ENCODE peak calls at places on chromosomes 16 and 17, in five cellular contexts. A is brain microvascular endothelial cell, O is GM12865, S is lung, K is AG10803. B is an unnamed sample.

GRCh38 chr17:66829386-66829864 is 5.5 kb upstream of the CACNG5 start:
- DNase-seq in A (peak), O (peak), S (peak), K (peak), B (no peak)

GRCh38 chr16:70407811-70408274 is 31.1 kb downstream of the ST3GAL2 start:
- DNase-seq in A (no peak), O (no peak), S (no peak), K (no peak), B (no peak)

GRCh38 chr16:81885976-81886586 is 107.0 kb downstream of the PLCG2 start:
- DNase-seq in A (peak), O (peak), S (no peak), K (peak), B (no peak)

GRCh38 chr16:74991593-74992403 is 6.9 kb upstream of the WDR59 start:
- DNase-seq in A (no peak), O (no peak), S (no peak), K (no peak), B (no peak)

GRCh38 chr16:66481081-66481942 is 54.2 kb downstream of the BEAN1 start:
- DNase-seq in A (no peak), O (no peak), S (no peak), K (no peak), B (no peak)

GRCh38 chr17:44663095-44663494 is 6.8 kb downstream of the MEIOC start:
- DNase-seq in A (no peak), O (no peak), S (no peak), K (no peak), B (no peak)

GRCh38 chr17:64662774-64663367 is 764 bp upstream of the SMURF2 start:
- DNase-seq in A (no peak), O (no peak), S (no peak), K (no peak), B (no peak)

GRCh38 chr17:7015587-7016020 is 3.2 kb downstream of the RNASEK start:
- DNase-seq in A (no peak), O (no peak), S (no peak), K (no peak), B (no peak)

GRCh38 chr17:64025732-64026294 is 5.4 kb upstream of the ICAM2 start:
- DNase-seq in A (peak), O (peak), S (peak), K (peak), B (no peak)

DNA sequence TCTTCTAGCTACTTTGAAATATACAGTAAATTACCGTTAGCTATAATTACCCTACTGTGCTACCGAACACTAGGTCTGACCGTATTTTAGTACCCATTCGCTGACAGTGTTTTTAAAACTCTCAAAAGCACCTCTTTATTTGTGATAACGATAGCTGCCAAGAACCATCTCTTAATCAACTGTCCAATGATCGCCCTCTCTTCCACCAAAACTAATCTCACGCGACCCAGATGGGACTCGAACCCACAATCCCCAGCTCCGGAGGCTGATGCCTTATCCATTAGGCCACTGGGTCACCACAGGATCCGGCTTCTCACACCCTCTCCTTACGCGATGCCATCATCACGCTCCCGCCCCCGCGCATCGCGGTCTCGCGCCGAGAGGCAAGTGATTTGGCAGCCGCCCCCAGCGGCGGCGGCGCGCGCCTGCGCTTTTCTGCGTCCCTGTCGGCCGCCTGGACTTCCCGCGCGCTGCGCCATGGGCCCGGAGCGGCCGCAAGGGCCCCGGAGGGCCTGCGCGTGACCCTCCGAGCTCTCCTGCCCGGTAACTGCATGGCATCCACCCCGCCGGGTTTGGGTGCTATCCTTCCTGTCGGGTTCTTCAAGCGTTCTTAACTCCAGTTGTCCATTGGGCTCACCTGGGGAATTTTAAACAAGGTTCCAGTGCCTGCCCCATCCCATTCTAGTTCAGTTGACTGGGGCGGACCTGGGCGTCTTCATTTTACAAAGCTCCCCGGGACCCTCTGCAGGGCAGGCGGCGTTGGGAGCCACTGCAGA is 15.7 kb upstream of the KPNA2 start:
- DNase-seq in A (peak), O (peak), S (peak), K (peak), B (peak)
- TF ChIP-seq CTCF in A (peak), O (peak), S (no peak), K (peak), B (peak)

GRCh38 chr17:58005728-58006562 is 1.1 kb downstream of the SRSF1 start:
- DNase-seq in A (no peak), O (no peak), S (no peak), K (no peak), B (no peak)
- H3K4me3 ChIP-seq in A (peak), O (peak), S (peak), K (peak), B (peak)

GRCh38 chr17:55336426-55336825 is 71.7 kb downstream of the HLF start:
- DNase-seq in A (no peak), O (no peak), S (no peak), K (peak), B (no peak)

GRCh38 chr17:55334881-55335523 is 70.2 kb downstream of the HLF start:
- DNase-seq in A (no peak), O (no peak), S (no peak), K (no peak), B (no peak)

GRCh38 chr17:55335625-55336024 is 70.9 kb downstream of the HLF start:
- DNase-seq in A (no peak), O (no peak), S (no peak), K (no peak), B (no peak)

GRCh38 chr17:55332296-55333041 is 67.7 kb downstream of the HLF start:
- DNase-seq in A (no peak), O (no peak), S (peak), K (no peak), B (no peak)

GRCh38 chr17:55334285-55334684 is 69.5 kb downstream of the HLF start:
- DNase-seq in A (peak), O (no peak), S (no peak), K (peak), B (no peak)
- TF ChIP-seq CTCF in A (no peak), O (no peak), S (no peak), K (no peak), B (no peak)

GRCh38 chr17:77879226-77879895 is 79.1 kb upstream of the TNRC6C start:
- DNase-seq in A (no peak), O (no peak), S (no peak), K (no peak), B (no peak)

GRCh38 chr17:77881545-77881944 is 77.0 kb upstream of the TNRC6C start:
- DNase-seq in A (peak), O (peak), S (peak), K (peak), B (no peak)

GRCh38 chr17:77879896-77880280 is 78.6 kb upstream of the TNRC6C start:
- DNase-seq in A (no peak), O (no peak), S (no peak), K (no peak), B (no peak)

GRCh38 chr17:77882040-77882439 is 76.5 kb upstream of the TNRC6C start:
- DNase-seq in A (no peak), O (no peak), S (no peak), K (no peak), B (no peak)

GRCh38 chr17:77880702-77881450 is 77.6 kb upstream of the TNRC6C start:
- DNase-seq in A (no peak), O (no peak), S (no peak), K (no peak), B (no peak)
- H3K4me3 ChIP-seq in A (no peak), O (no peak), S (no peak), K (no peak), B (no peak)

GRCh38 chr17:39772415-39772814 is 34.7 kb downstream of the GRB7 start:
- DNase-seq in A (no peak), O (no peak), S (no peak), K (no peak), B (no peak)
- TF ChIP-seq CTCF in A (no peak), O (no peak), S (no peak), K (no peak), B (no peak)

DNA sequence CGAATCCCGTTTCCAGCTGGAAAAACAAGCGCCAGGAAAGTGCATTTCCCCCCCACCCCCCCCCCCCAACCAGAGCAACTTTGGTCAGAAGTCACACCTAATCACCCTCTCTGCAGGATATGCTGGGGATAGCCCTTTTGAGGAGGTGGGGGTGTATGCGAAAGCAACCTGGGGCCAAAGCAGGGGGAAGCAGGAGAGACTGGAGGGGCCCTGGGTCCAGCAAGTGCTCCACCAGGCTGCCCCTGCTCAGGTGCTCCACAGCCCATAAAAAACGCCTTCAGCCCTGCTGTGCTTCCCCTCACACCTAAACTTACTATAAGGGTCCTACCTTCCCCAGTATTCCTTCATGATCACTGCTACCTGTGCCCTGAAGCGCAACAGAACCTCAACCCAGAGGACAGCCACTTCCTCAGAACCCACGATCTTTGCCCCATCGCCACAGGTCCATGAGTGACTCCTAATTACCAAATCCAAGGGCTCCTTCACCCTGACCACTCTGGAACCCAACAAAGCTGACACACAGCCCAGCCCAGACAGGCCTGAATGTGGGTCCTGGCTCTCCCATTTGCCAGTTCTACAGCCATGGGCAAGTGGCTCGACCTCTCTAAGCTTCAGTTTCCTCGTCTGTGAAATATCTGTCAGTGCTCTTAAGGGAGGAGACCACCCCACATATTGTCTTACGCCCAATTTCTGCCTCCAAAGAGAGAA is 18.1 kb upstream of the ENDOV start:
- DNase-seq in A (no peak), O (no peak), S (no peak), K (no peak), B (no peak)
- H3K4me3 ChIP-seq in A (no peak), O (no peak), S (no peak), K (no peak), B (no peak)

DNA sequence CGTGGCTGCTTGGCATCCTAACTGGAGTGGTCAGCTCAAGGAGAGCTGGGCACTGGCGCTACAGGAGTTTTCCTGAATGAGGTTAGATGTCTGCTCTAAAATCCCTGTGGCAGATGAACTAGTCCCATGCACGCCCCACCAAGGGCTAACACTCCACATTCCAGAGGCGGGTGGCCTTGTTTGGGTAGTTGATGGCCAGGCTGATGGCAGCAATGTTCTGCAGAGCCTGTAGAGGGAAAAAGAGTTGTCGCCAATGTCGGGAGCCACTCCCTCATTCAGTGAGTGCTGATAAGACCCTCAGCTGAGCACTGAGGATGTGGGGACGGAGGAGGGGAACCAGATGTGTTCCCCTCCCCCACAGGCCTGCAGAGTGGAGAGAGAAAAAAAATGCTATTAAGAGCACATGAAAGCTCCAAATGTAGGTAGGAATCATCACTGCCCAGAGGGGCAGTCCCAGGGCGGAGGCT is 42.5 kb upstream of the ATP2A3 start:
- DNase-seq in A (no peak), O (no peak), S (peak), K (no peak), B (no peak)
- TF ChIP-seq CTCF in A (no peak), O (no peak), S (no peak), K (no peak), B (no peak)

GRCh38 chr17:30823425-30823824 is 1.1 kb downstream of the CRLF3 start:
- DNase-seq in A (no peak), O (no peak), S (no peak), K (no peak), B (no peak)
- H3K4me3 ChIP-seq in A (peak), O (peak), S (no peak), K (peak), B (peak)